ENCODE peak calls at places on chromosomes 2 and 18, in nine cellular contexts. N, R, Z, I, B, Y, X, M and Q are unnamed samples. For H3K36me3, the result is how much of the 10 kb centered on the place peaks cover.

GRCh38 chr2:232529806-232530547 is 4.0 kb downstream of the CHRND start:
- DNase-seq in R (no peak), X (no peak), B (peak), N (no peak), Z (no peak), M (no peak), Y (no peak), I (no peak), Q (no peak)

GRCh38 chr2:8543412-8544167 is 138.3 kb upstream of the ID2 start:
- DNase-seq in Y (peak), B (peak), X (peak), M (peak), N (no peak), R (peak), I (peak), Z (peak), Q (no peak)

GRCh38 chr18:45935591-45936335 is 31.4 kb downstream of the EPG5 start:
- DNase-seq in N (no peak), I (peak), Y (no peak), X (no peak), B (no peak), M (peak), Z (peak), R (no peak), Q (no peak)

GRCh38 chr2:162037886-162038285 is 36.1 kb downstream of the DPP4 start:
- DNase-seq in B (no peak), M (no peak), Z (no peak), R (no peak), I (no peak), X (no peak), N (no peak), Y (no peak), Q (no peak)

GRCh38 chr2:143704432-143705106 is 575.4 kb downstream of the ARHGAP15 start:
- DNase-seq in I (no peak), Z (no peak), R (no peak), X (no peak), M (no peak), N (no peak), Y (no peak), B (no peak), Q (no peak)

GRCh38 chr2:30923575-30923974 is 116.3 kb upstream of the CAPN13 start:
- DNase-seq in M (no peak), R (no peak), N (no peak), I (no peak), Y (no peak), Z (no peak), B (no peak), X (no peak), Q (no peak)

GRCh38 chr2:241772063-241772499 is 4.5 kb upstream of the GAL3ST2 start:
- DNase-seq in M (no peak), N (no peak), I (no peak), B (no peak), R (no peak), Y (no peak), X (no peak), Z (no peak), Q (no peak)

GRCh38 chr18:13229021-13229671 is 10.6 kb downstream of the LDLRAD4 start:
- DNase-seq in R (no peak), M (no peak), N (no peak), I (no peak), Z (no peak), Y (no peak), B (no peak), X (no peak), Q (no peak)

GRCh38 chr2:68936462-68936861 is 16.2 kb downstream of the GKN2 start:
- DNase-seq in X (no peak), Y (no peak), N (no peak), M (peak), R (no peak), Z (peak), I (peak), B (no peak), Q (no peak)

GRCh38 chr18:6960656-6961055 is 156.9 kb downstream of the LAMA1 start:
- DNase-seq in R (no peak), Z (peak), I (peak), M (peak), B (no peak), N (no peak), X (no peak), Y (no peak), Q (no peak)

GRCh38 chr2:237438082-237438925 is 24.3 kb upstream of the COL6A3 start:
- DNase-seq in M (peak), N (no peak), I (peak), R (no peak), X (no peak), B (no peak), Y (no peak), Z (no peak), Q (no peak)

GRCh38 chr2:9779572-9780264 is 63.6 kb upstream of the TAF1B start:
- DNase-seq in Z (no peak), Y (no peak), I (no peak), X (no peak), R (peak), B (no peak), M (no peak), N (no peak), Q (peak)

GRCh38 chr2:6926071-6926732 is 9.0 kb downstream of the RNF144A start:
- DNase-seq in R (no peak), X (no peak), Z (no peak), I (no peak), B (no peak), M (no peak), Y (no peak), N (no peak), Q (no peak)

GRCh38 chr2:128528133-128528532 is 209.5 kb upstream of the HS6ST1 start:
- DNase-seq in M (no peak), R (no peak), X (no peak), B (no peak), Y (no peak), Z (no peak), I (no peak), N (no peak), Q (no peak)

GRCh38 chr2:98946875-98947274 is 10.8 kb upstream of the CRACDL start:
- DNase-seq in Z (no peak), I (no peak), Y (peak), N (no peak), X (no peak), B (no peak), R (no peak), M (no peak), Q (no peak)

GRCh38 chr2:88852753-88853402 is 161.4 kb downstream of the RPIA start:
- DNase-seq in R (no peak), M (no peak), Y (no peak), X (no peak), B (no peak), Z (no peak), N (no peak), I (no peak), Q (no peak)

GRCh38 chr2:99545066-99545465 is 55.2 kb upstream of the REV1 start:
- DNase-seq in N (no peak), Z (peak), B (no peak), I (peak), R (no peak), Y (no peak), X (no peak), M (peak), Q (no peak)

GRCh38 chr18:5431836-5432575 is 111.8 kb downstream of the EPB41L3 start:
- DNase-seq in N (no peak), X (no peak), Z (no peak), I (no peak), Y (no peak), R (no peak), B (no peak), M (no peak), Q (no peak)

GRCh38 chr2:40556298-40556697 is 104.4 kb upstream of the SLC8A1 start:
- DNase-seq in Y (no peak), Z (peak), N (no peak), I (no peak), R (no peak), M (no peak), B (no peak), X (no peak), Q (no peak)

GRCh38 chr2:238406222-238406997 is 20.3 kb upstream of the ASB1 start:
- DNase-seq in M (no peak), R (no peak), Z (no peak), I (no peak), X (no peak), B (no peak), Y (no peak), N (no peak), Q (no peak)

GRCh38 chr18:8045160-8045885 is 478.2 kb downstream of the PTPRM start:
- DNase-seq in N (no peak), B (no peak), X (no peak), M (no peak), Y (no peak), I (peak), R (no peak), Z (no peak), Q (no peak)

GRCh38 chr2:241410739-241411176 is 54.7 kb downstream of the FARP2 start:
- DNase-seq in X (no peak), Z (peak), I (peak), Y (peak), R (no peak), B (no peak), N (no peak), M (peak), Q (no peak)

GRCh38 chr2:27306657-27307544 is 1.3 kb downstream of the UCN start:
- DNase-seq in Y (no peak), R (peak), X (no peak), N (peak), I (no peak), B (no peak), M (no peak), Z (no peak), Q (no peak)

GRCh38 chr2:166017208-166017607 is 63.6 kb upstream of the TTC21B start:
- DNase-seq in X (no peak), M (no peak), B (no peak), Y (no peak), I (no peak), N (no peak), R (no peak), Z (no peak), Q (no peak)

GRCh38 chr2:199085201-199085750 is 372.5 kb downstream of the SATB2 start:
- DNase-seq in N (no peak), X (no peak), Y (no peak), R (no peak), Z (no peak), B (no peak), I (peak), M (no peak), Q (no peak)

GRCh38 chr2:64283641-64284371 is 139.6 kb upstream of the PELI1 start:
- DNase-seq in R (no peak), Z (no peak), M (no peak), X (peak), I (no peak), Y (peak), B (no peak), N (no peak), Q (no peak)

GRCh38 chr2:106581276-106581675 is 94.1 kb downstream of the CD8B2 start:
- DNase-seq in B (no peak), Y (no peak), Z (no peak), X (no peak), N (no peak), R (no peak), M (no peak), I (no peak), Q (no peak)

GRCh38 chr18:66141716-66142115 is 390.9 kb downstream of the CDH7 start:
- DNase-seq in I (no peak), M (no peak), N (no peak), Y (no peak), B (no peak), R (no peak), X (no peak), Z (no peak), Q (no peak)

GRCh38 chr2:105375001-105375561 is 23.8 kb downstream of the FHL2 start:
- DNase-seq in M (peak), Y (peak), I (peak), R (no peak), B (no peak), N (no peak), X (peak), Z (peak), Q (no peak)

GRCh38 chr2:105373895-105374401 is 24.9 kb downstream of the FHL2 start:
- DNase-seq in X (no peak), N (no peak), M (no peak), R (peak), Z (no peak), Y (no peak), I (no peak), B (no peak), Q (no peak)

GRCh38 chr2:105377871-105378270 is 21.0 kb downstream of the FHL2 start:
- DNase-seq in X (no peak), I (no peak), R (no peak), B (no peak), Y (no peak), M (no peak), N (no peak), Z (no peak), Q (no peak)

GRCh38 chr2:105376789-105377231 is 22.0 kb downstream of the FHL2 start:
- DNase-seq in X (no peak), M (peak), Z (peak), R (no peak), B (no peak), Y (no peak), I (peak), N (no peak), Q (no peak)

DNA sequence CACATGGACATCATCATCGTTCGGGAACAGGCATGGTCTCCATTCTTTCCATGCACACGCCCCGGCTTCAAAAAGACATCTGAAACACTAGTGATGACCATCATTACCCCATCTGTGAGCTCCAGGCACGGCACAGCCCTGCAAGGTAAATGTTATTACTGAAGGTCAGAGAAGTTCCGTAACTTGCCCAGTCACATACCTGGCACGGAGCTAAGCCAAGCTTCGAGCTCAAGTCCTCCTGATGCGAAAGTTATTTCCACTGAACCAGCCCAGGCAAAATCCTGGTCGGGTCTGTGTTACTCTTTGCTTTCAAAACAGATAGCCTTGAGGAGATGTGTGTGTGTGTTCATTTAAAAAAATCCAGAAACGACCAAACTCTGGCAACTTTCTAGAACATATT is 22.8 kb downstream of the FHL2 start:
- DNase-seq in I (no peak), B (no peak), Z (no peak), N (no peak), M (no peak), X (no peak), Y (no peak), R (no peak), Q (no peak)
- H3K36me3 ChIP-seq in I (under half), B (under half), Z (half or more), N (under half), M (half or more), X (under half), Y (under half), R (under half), Q (under half)

GRCh38 chr18:58112174-58112573 is 68.1 kb downstream of the NEDD4L start:
- DNase-seq in N (no peak), R (no peak), X (no peak), Z (no peak), I (no peak), B (no peak), M (no peak), Y (no peak), Q (no peak)

GRCh38 chr18:58114766-58115165 is 70.7 kb downstream of the NEDD4L start:
- DNase-seq in X (no peak), Z (no peak), M (no peak), R (no peak), I (no peak), B (no peak), N (peak), Y (no peak), Q (no peak)

GRCh38 chr18:58116815-58117214 is 72.8 kb downstream of the NEDD4L start:
- DNase-seq in Y (no peak), M (no peak), B (no peak), X (no peak), R (no peak), N (no peak), I (no peak), Z (no peak), Q (no peak)

GRCh38 chr18:58110398-58110797 is 66.4 kb downstream of the NEDD4L start:
- DNase-seq in B (no peak), Y (no peak), M (no peak), Z (no peak), N (no peak), X (no peak), I (no peak), R (no peak), Q (no peak)

DNA sequence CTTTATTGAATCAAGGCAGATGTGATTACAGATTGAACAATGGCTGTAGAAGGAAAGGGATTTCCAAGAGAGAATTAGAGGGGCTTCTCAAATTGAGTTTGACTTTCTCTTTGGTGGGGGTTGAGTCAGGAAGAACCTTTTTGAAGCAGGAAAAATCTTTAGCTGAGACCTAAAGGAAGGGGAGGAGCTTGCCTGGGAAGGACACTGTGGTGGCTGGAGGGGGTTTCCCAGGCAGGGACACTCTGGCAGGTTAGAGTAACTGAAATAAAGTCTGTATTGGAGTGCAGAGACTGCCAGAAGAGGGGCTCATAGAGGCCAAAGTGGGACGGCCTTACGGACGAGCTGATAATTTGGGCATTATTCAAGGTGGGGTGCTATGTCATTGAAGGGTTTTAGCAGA is 69.3 kb downstream of the NEDD4L start:
- DNase-seq in R (no peak), Y (no peak), Z (no peak), M (no peak), N (no peak), I (no peak), X (no peak), B (no peak), Q (no peak)
- H3K36me3 ChIP-seq in R (under half), Y (under half), Z (under half), M (under half), N (under half), I (under half), X (under half), B (under half), Q (under half)

GRCh38 chr18:23560186-23560585 is 26.1 kb downstream of the NPC1 start:
- DNase-seq in I (no peak), X (no peak), Y (no peak), N (no peak), M (no peak), Z (no peak), R (no peak), B (no peak), Q (no peak)
- H3K36me3 ChIP-seq in I (under half), X (under half), Y (under half), N (under half), M (under half), Z (under half), R (under half), B (half or more), Q (under half)

DNA sequence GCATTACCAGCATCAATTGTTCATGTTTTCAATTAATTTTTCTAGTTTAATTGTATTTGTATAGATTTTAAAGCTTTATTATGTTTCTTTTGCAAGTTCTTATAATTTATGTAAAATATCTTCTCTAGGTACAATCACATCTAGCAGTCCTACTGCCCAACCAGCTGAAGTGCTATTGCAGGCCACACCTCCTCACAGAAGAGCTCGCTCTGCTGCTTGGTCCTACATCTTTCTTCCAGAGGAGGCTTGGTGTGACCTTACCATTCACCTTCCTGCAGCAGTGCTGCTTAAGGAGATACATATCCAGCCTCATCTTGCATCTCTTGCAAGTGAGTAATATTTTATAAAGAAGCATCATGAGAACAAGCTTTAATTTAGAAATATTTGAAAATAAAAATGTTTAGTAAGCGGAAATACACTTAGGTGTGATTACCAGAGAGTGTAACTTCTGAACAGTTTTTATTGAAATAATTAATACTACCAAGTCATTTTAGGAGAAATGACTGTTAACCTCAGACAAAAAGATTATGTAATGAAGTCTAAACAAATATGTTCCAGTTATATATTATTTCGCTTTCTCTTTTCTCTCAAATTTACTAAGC is 122.9 kb upstream of the TTC27 start:
- DNase-seq in N (no peak), I (no peak), Y (no peak), B (no peak), R (no peak), X (no peak), Z (no peak), M (no peak), Q (no peak)
- H3K36me3 ChIP-seq in N (under half), I (under half), Y (under half), B (half or more), R (under half), X (under half), Z (under half), M (under half), Q (under half)